ENCODE peak calls at places on chromosomes 11 and 22, in seven cellular contexts. One of them, this sample, is unnamed.

GRCh38 chr11:96338910-96339703 is 3.9 kb downstream of the MAML2 start:
- DNase-seq in lower lobe of right lung: peak
- DNase-seq in astrocyte: peak
- DNase-seq in uterus: no peak
- DNase-seq in AG04450: no peak
- DNase-seq in kidney: no peak
- DNase-seq in vagina: no peak
- DNase-seq in this sample: no peak

GRCh38 chr11:57131080-57131790 is 50.5 kb upstream of the LRRC55 start:
- DNase-seq in lower lobe of right lung: no peak
- DNase-seq in astrocyte: no peak
- DNase-seq in uterus: peak
- DNase-seq in AG04450: no peak
- DNase-seq in kidney: no peak
- DNase-seq in vagina: no peak
- DNase-seq in this sample: no peak

GRCh38 chr11:76768091-76769047 is 14.8 kb upstream of the TSKU start:
- DNase-seq in lower lobe of right lung: peak
- DNase-seq in astrocyte: no peak
- DNase-seq in uterus: peak
- DNase-seq in AG04450: no peak
- DNase-seq in kidney: no peak
- DNase-seq in vagina: no peak
- DNase-seq in this sample: no peak

GRCh38 chr11:83187463-83187862 is 6.0 kb upstream of the ANKRD42 start:
- DNase-seq in lower lobe of right lung: no peak
- DNase-seq in astrocyte: no peak
- DNase-seq in uterus: no peak
- DNase-seq in AG04450: no peak
- DNase-seq in kidney: no peak
- DNase-seq in vagina: no peak
- DNase-seq in this sample: no peak

GRCh38 chr11:76266269-76266668 is 60.0 kb upstream of the WNT11 start:
- DNase-seq in lower lobe of right lung: no peak
- DNase-seq in astrocyte: peak
- DNase-seq in uterus: peak
- DNase-seq in AG04450: peak
- DNase-seq in kidney: no peak
- DNase-seq in vagina: no peak
- DNase-seq in this sample: peak

GRCh38 chr11:70931430-70931829 is 320.9 kb downstream of the SHANK2 start:
- DNase-seq in lower lobe of right lung: no peak
- DNase-seq in astrocyte: no peak
- DNase-seq in uterus: no peak
- DNase-seq in AG04450: no peak
- DNase-seq in kidney: peak
- DNase-seq in vagina: no peak
- DNase-seq in this sample: no peak

GRCh38 chr11:6755303-6755952 is 16.3 kb downstream of the OR2AG2 start:
- DNase-seq in lower lobe of right lung: no peak
- DNase-seq in astrocyte: no peak
- DNase-seq in uterus: no peak
- DNase-seq in AG04450: no peak
- DNase-seq in kidney: no peak
- DNase-seq in vagina: no peak
- DNase-seq in this sample: no peak

GRCh38 chr11:12832828-12833227 is 158.6 kb downstream of the TEAD1 start:
- DNase-seq in lower lobe of right lung: no peak
- DNase-seq in astrocyte: no peak
- DNase-seq in uterus: no peak
- DNase-seq in AG04450: no peak
- DNase-seq in kidney: no peak
- DNase-seq in vagina: no peak
- DNase-seq in this sample: no peak

GRCh38 chr11:27679136-27680015 is 20.9 kb downstream of the BDNF start:
- DNase-seq in lower lobe of right lung: no peak
- DNase-seq in astrocyte: no peak
- DNase-seq in uterus: no peak
- DNase-seq in AG04450: no peak
- DNase-seq in kidney: no peak
- DNase-seq in vagina: no peak
- DNase-seq in this sample: no peak

GRCh38 chr11:77193915-77194830 is 66.1 kb downstream of the MYO7A start:
- DNase-seq in lower lobe of right lung: peak
- DNase-seq in astrocyte: no peak
- DNase-seq in uterus: no peak
- DNase-seq in AG04450: no peak
- DNase-seq in kidney: peak
- DNase-seq in vagina: no peak
- DNase-seq in this sample: no peak

GRCh38 chr22:35556666-35557065 is 16.0 kb downstream of the RASD2 start:
- DNase-seq in lower lobe of right lung: no peak
- DNase-seq in astrocyte: no peak
- DNase-seq in uterus: no peak
- DNase-seq in AG04450: no peak
- DNase-seq in kidney: no peak
- DNase-seq in vagina: no peak
- DNase-seq in this sample: no peak

GRCh38 chr11:78351193-78351592 is 66.4 kb downstream of the GAB2 start:
- DNase-seq in lower lobe of right lung: no peak
- DNase-seq in astrocyte: no peak
- DNase-seq in uterus: no peak
- DNase-seq in AG04450: no peak
- DNase-seq in kidney: no peak
- DNase-seq in vagina: no peak
- DNase-seq in this sample: no peak

GRCh38 chr11:61897387-61898246 is 6.3 kb upstream of the FADS3 start:
- DNase-seq in lower lobe of right lung: peak
- DNase-seq in astrocyte: peak
- DNase-seq in uterus: peak
- DNase-seq in AG04450: no peak
- DNase-seq in kidney: peak
- DNase-seq in vagina: no peak
- DNase-seq in this sample: no peak

GRCh38 chr11:134647066-134647746 is 235.2 kb upstream of the B3GAT1 start:
- DNase-seq in lower lobe of right lung: no peak
- DNase-seq in astrocyte: no peak
- DNase-seq in uterus: no peak
- DNase-seq in AG04450: no peak
- DNase-seq in kidney: no peak
- DNase-seq in vagina: no peak
- DNase-seq in this sample: no peak

GRCh38 chr11:120424970-120425332 is 86.6 kb upstream of the GRIK4 start:
- DNase-seq in lower lobe of right lung: no peak
- DNase-seq in astrocyte: no peak
- DNase-seq in uterus: no peak
- DNase-seq in AG04450: no peak
- DNase-seq in kidney: no peak
- DNase-seq in vagina: no peak
- DNase-seq in this sample: no peak

GRCh38 chr11:64028398-64029115 is 7.2 kb upstream of the FLRT1 start:
- DNase-seq in lower lobe of right lung: no peak
- DNase-seq in astrocyte: peak
- DNase-seq in uterus: no peak
- DNase-seq in AG04450: no peak
- DNase-seq in kidney: no peak
- DNase-seq in vagina: no peak
- DNase-seq in this sample: no peak

GRCh38 chr11:57249384-57250319 is 12.6 kb upstream of the APLNR start:
- DNase-seq in lower lobe of right lung: peak
- DNase-seq in astrocyte: peak
- DNase-seq in uterus: peak
- DNase-seq in AG04450: peak
- DNase-seq in kidney: peak
- DNase-seq in vagina: no peak
- DNase-seq in this sample: no peak

GRCh38 chr11:111694851-111695250 is 71.3 kb downstream of the PPP2R1B start:
- DNase-seq in lower lobe of right lung: no peak
- DNase-seq in astrocyte: peak
- DNase-seq in uterus: no peak
- DNase-seq in AG04450: peak
- DNase-seq in kidney: no peak
- DNase-seq in vagina: no peak
- DNase-seq in this sample: no peak

GRCh38 chr11:41281131-41281742 is 178.2 kb downstream of the LRRC4C start:
- DNase-seq in lower lobe of right lung: no peak
- DNase-seq in astrocyte: peak
- DNase-seq in uterus: no peak
- DNase-seq in AG04450: no peak
- DNase-seq in kidney: no peak
- DNase-seq in vagina: no peak
- DNase-seq in this sample: no peak

GRCh38 chr22:38017272-38017920 is 33.0 kb upstream of the SOX10 start:
- DNase-seq in lower lobe of right lung: peak
- DNase-seq in astrocyte: peak
- DNase-seq in uterus: peak
- DNase-seq in AG04450: no peak
- DNase-seq in kidney: peak
- DNase-seq in vagina: no peak
- DNase-seq in this sample: peak
- TF ChIP-seq CTCF in lower lobe of right lung: no peak
- TF ChIP-seq CTCF in astrocyte: no peak
- TF ChIP-seq CTCF in uterus: no peak
- TF ChIP-seq CTCF in AG04450: no peak
- TF ChIP-seq CTCF in kidney: no peak
- TF ChIP-seq CTCF in vagina: no peak
- TF ChIP-seq CTCF in this sample: peak

DNA sequence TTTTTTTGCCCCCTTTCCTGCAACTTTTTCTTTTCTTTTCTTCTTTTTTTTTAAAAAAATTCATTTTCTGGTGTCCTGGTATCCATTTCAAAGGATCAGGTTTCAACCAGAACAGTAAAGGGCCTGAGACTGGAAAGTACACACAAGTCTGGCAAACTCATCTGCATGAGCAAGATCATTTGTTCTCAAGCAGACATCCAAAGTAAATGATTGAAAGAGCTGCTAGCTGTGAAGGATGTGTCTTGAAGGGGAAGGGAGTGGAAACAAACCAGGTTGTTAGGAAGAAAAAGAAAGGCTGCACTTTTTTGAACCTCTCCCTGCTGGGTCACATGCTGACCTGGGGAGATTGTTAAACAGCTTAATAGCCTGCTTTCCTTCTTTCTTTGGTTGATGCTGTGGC is 5.3 kb downstream of the YAP1 start:
- DNase-seq in lower lobe of right lung: no peak
- DNase-seq in astrocyte: peak
- DNase-seq in uterus: no peak
- DNase-seq in AG04450: no peak
- DNase-seq in kidney: no peak
- DNase-seq in vagina: no peak
- DNase-seq in this sample: no peak
- H3K4me3 ChIP-seq in lower lobe of right lung: no peak
- H3K4me3 ChIP-seq in astrocyte: no peak
- H3K4me3 ChIP-seq in uterus: no peak
- H3K4me3 ChIP-seq in AG04450: no peak
- H3K4me3 ChIP-seq in kidney: no peak
- H3K4me3 ChIP-seq in vagina: no peak
- H3K4me3 ChIP-seq in this sample: no peak

DNA sequence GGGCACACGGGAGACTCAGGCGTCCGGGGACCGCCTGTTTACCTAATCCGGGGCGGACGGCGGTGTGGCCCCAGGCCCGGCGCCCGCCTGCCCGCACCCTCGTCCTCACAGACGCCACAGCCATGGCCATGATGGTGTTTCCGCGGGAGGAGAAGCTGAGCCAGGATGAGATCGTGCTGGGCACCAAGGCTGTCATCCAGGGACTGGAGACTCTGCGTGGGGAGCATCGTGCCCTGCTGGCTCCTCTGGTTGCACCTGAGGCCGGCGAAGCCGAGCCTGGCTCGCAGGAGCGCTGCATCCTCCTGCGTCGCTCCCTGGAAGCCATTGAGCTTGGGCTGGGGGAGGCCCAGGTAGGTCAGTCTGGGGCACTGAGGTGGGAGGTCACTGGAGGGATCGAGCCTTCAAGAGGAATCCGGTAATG is 10.0 kb upstream of the RAB1B start:
- DNase-seq in lower lobe of right lung: no peak
- DNase-seq in astrocyte: no peak
- DNase-seq in uterus: no peak
- DNase-seq in AG04450: no peak
- DNase-seq in kidney: no peak
- DNase-seq in vagina: no peak
- DNase-seq in this sample: no peak
- TF ChIP-seq CTCF in lower lobe of right lung: peak
- TF ChIP-seq CTCF in astrocyte: no peak
- TF ChIP-seq CTCF in uterus: no peak
- TF ChIP-seq CTCF in AG04450: no peak
- TF ChIP-seq CTCF in kidney: no peak
- TF ChIP-seq CTCF in vagina: no peak
- TF ChIP-seq CTCF in this sample: no peak

GRCh38 chr22:50256936-50257440 is 4.5 kb downstream of the MAPK12 start:
- DNase-seq in lower lobe of right lung: no peak
- DNase-seq in astrocyte: no peak
- DNase-seq in uterus: no peak
- DNase-seq in AG04450: no peak
- DNase-seq in kidney: no peak
- DNase-seq in vagina: no peak
- DNase-seq in this sample: no peak
- H3K4me3 ChIP-seq in lower lobe of right lung: no peak
- H3K4me3 ChIP-seq in astrocyte: no peak
- H3K4me3 ChIP-seq in uterus: no peak
- H3K4me3 ChIP-seq in AG04450: no peak
- H3K4me3 ChIP-seq in kidney: no peak
- H3K4me3 ChIP-seq in vagina: no peak
- H3K4me3 ChIP-seq in this sample: no peak

GRCh38 chr11:119081682-119082081 is 3.0 kb upstream of the HMBS start:
- DNase-seq in lower lobe of right lung: no peak
- DNase-seq in astrocyte: no peak
- DNase-seq in uterus: no peak
- DNase-seq in AG04450: no peak
- DNase-seq in kidney: no peak
- DNase-seq in vagina: no peak
- DNase-seq in this sample: no peak

GRCh38 chr11:119078675-119079420 is 5.8 kb upstream of the HMBS start:
- DNase-seq in lower lobe of right lung: no peak
- DNase-seq in astrocyte: no peak
- DNase-seq in uterus: no peak
- DNase-seq in AG04450: no peak
- DNase-seq in kidney: peak
- DNase-seq in vagina: no peak
- DNase-seq in this sample: no peak

DNA sequence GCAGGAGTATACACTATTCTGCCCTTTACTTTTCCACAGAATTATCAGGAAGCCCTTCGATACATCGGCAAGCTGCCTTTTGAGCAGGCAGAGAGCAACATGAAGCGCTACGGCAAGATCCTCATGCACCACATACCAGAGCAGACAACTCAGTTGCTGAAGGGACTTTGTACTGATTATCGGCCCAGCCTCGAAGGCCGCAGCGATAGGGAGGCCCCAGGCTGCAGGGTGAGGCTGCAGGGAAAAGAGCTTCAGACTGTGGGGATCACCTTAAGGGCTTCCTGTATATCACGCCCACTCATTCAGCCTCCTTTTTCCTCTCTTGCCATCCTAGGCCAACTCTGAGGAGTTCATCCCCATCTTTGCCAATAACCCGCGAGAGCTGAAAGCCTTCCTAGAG is 6.8 kb upstream of the HMBS start:
- DNase-seq in lower lobe of right lung: no peak
- DNase-seq in astrocyte: no peak
- DNase-seq in uterus: no peak
- DNase-seq in AG04450: no peak
- DNase-seq in kidney: peak
- DNase-seq in vagina: no peak
- DNase-seq in this sample: no peak
- TF ChIP-seq CTCF in lower lobe of right lung: no peak
- TF ChIP-seq CTCF in astrocyte: no peak
- TF ChIP-seq CTCF in uterus: no peak
- TF ChIP-seq CTCF in AG04450: no peak
- TF ChIP-seq CTCF in kidney: no peak
- TF ChIP-seq CTCF in vagina: no peak
- TF ChIP-seq CTCF in this sample: no peak

GRCh38 chr11:104432981-104433380 is 269.0 kb upstream of the PDGFD start:
- DNase-seq in lower lobe of right lung: no peak
- DNase-seq in astrocyte: no peak
- DNase-seq in uterus: no peak
- DNase-seq in AG04450: no peak
- DNase-seq in kidney: no peak
- DNase-seq in vagina: no peak
- DNase-seq in this sample: no peak
- H3K4me3 ChIP-seq in lower lobe of right lung: no peak
- H3K4me3 ChIP-seq in astrocyte: no peak
- H3K4me3 ChIP-seq in uterus: no peak
- H3K4me3 ChIP-seq in AG04450: no peak
- H3K4me3 ChIP-seq in kidney: no peak
- H3K4me3 ChIP-seq in vagina: no peak
- H3K4me3 ChIP-seq in this sample: no peak

This sample was measured in retinal pigment epithelial cell.